ENCODE peak calls at places on chromosomes 6 and 20, in eight cellular contexts. H is SK-N-DZ; N is NCI-H748 treated with DMSO at 0.1 percent for 48 hours; E is amniotic stem cell; M is hypothalamus; P is KBM-7; R is activated CD4-positive, CD25-positive, alpha-beta regulatory T cell; F is HS-27A. Q is an unnamed sample.

GRCh38 chr20:61744691-61745396 is 320.8 kb downstream of the TAF4 start:
- DNase-seq in R (no peak), F (no peak), H (no peak), E (no peak), M (no peak), N (no peak), P (no peak), Q (no peak)

GRCh38 chr6:116370717-116371383 is at the start of gene DSE:
- DNase-seq in M (peak), N (no peak), F (peak), E (peak), R (peak), H (peak), P (peak), Q (no peak)

GRCh38 chr6:19438566-19439353 is 398.4 kb upstream of the ID4 start:
- DNase-seq in N (no peak), F (no peak), R (no peak), E (no peak), P (no peak), H (no peak), M (no peak), Q (no peak)

GRCh38 chr20:44160133-44160532 is 26.9 kb downstream of the JPH2 start:
- DNase-seq in E (no peak), H (no peak), R (no peak), F (no peak), N (no peak), P (no peak), M (no peak), Q (no peak)

GRCh38 chr6:158970640-158971291 is 29.2 kb downstream of the RSPH3 start:
- DNase-seq in H (no peak), R (no peak), F (no peak), N (no peak), P (no peak), M (no peak), E (no peak), Q (no peak)

GRCh38 chr6:18465410-18466154 is 78.4 kb downstream of the RNF144B start:
- DNase-seq in E (no peak), F (no peak), P (no peak), H (no peak), R (no peak), M (no peak), N (no peak), Q (peak)

GRCh38 chr6:15960740-15961629 is 167.9 kb upstream of the MYLIP start:
- DNase-seq in H (no peak), P (peak), R (no peak), E (no peak), F (no peak), M (no peak), N (no peak), Q (no peak)

GRCh38 chr6:145844933-145845531 is 30.4 kb upstream of the FBXO30 start:
- DNase-seq in P (no peak), H (no peak), F (no peak), M (no peak), R (no peak), E (no peak), N (no peak), Q (no peak)

GRCh38 chr6:149268768-149269167 is 48.7 kb upstream of the TAB2 start:
- DNase-seq in F (no peak), H (no peak), R (no peak), P (no peak), N (no peak), E (no peak), M (no peak), Q (no peak)

GRCh38 chr6:125558907-125559306 is 190.5 kb upstream of the HEY2 start:
- DNase-seq in H (no peak), E (no peak), R (no peak), N (no peak), M (no peak), P (no peak), F (no peak), Q (no peak)

GRCh38 chr20:50518270-50518721 is 8.1 kb downstream of the PTPN1 start:
- DNase-seq in N (no peak), R (no peak), F (no peak), H (no peak), E (no peak), M (no peak), P (no peak), Q (no peak)

GRCh38 chr6:169811521-169812256 is 60.3 kb downstream of the ERMARD start:
- DNase-seq in P (no peak), N (no peak), H (no peak), F (no peak), R (no peak), M (no peak), E (no peak), Q (no peak)

Q was measured in DMS153.